ENCODE peak calls at places on chromosomes 3 and 15, in four cellular contexts. P is HFFc6, L is GM12864, A is activated B cell treated with CpG ODN at 0.5 μM for 24 hours. Y is an unnamed sample.
A peak's percentile ranks its signal among the peaks of the same experiment; 100 is the strongest.

GRCh38 chr15:43521419-43521818 is 4.0 kb downstream of the MAP1A start:
- DNase-seq in A (no peak), L (no peak), P (no peak), Y (no peak)

GRCh38 chr3:76724706-76725105 is 315.2 kb upstream of the ROBO2 start:
- DNase-seq in A (no peak), P (no peak), L (no peak), Y (no peak)

GRCh38 chr3:134846943-134847342 is 51.9 kb downstream of the EPHB1 start:
- DNase-seq in A (no peak), P (peak; percentile 79), L (no peak), Y (no peak)

GRCh38 chr15:57196865-57197264 is 179.4 kb upstream of the CGNL1 start:
- DNase-seq in P (no peak), L (no peak), A (no peak), Y (no peak)

GRCh38 chr3:45187597-45188210 is 38.4 kb downstream of the TMEM158 start:
- DNase-seq in A (no peak), P (no peak), L (no peak), Y (no peak)

GRCh38 chr3:32797776-32798175 is 20.0 kb upstream of the TRIM71 start:
- DNase-seq in A (no peak), L (no peak), P (peak; percentile 41), Y (no peak)

GRCh38 chr15:55799287-55800212 is 56.6 kb upstream of the PRTG start:
- DNase-seq in L (peak; percentile 12), P (peak; percentile 11), A (no peak), Y (no peak)

GRCh38 chr3:37075955-37076354 is 82.6 kb downstream of the MLH1 start:
- DNase-seq in L (no peak), A (no peak), P (no peak), Y (no peak)

GRCh38 chr3:101944308-101944707 is 95.0 kb downstream of the NFKBIZ start:
- DNase-seq in P (no peak), A (no peak), L (no peak), Y (no peak)

GRCh38 chr3:87375231-87375682 is 98.9 kb upstream of the POU1F1 start:
- DNase-seq in A (no peak), L (no peak), P (no peak), Y (no peak)

GRCh38 chr3:53243165-53243564 is 12.7 kb downstream of the TKT start:
- DNase-seq in P (peak; percentile 87), A (no peak), L (no peak), Y (no peak)

GRCh38 chr3:194042947-194043346 is 93.0 kb upstream of the HES1 start:
- DNase-seq in P (peak; percentile 48), A (no peak), L (no peak), Y (no peak)

GRCh38 chr15:65304393-65305143 is at the start of gene RNU5B-1:
- DNase-seq in P (peak; percentile 100), L (peak; percentile 94), A (peak; percentile 71), Y (no peak)

GRCh38 chr15:39235084-39235795 is 345.6 kb upstream of the THBS1 start:
- DNase-seq in L (no peak), P (peak; percentile 77), A (no peak), Y (no peak)

GRCh38 chr3:141412087-141412935 is 44.0 kb downstream of the ZBTB38 start:
- DNase-seq in A (no peak), L (no peak), P (peak; percentile 94), Y (peak; percentile 8)

GRCh38 chr15:88617790-88618189 is 3.4 kb upstream of the AEN start:
- DNase-seq in A (no peak), P (no peak), L (no peak), Y (no peak)

GRCh38 chr15:81449836-81450474 is 75.9 kb upstream of the TMC3 start:
- DNase-seq in P (no peak), A (no peak), L (no peak), Y (no peak)

GRCh38 chr3:157063926-157064325 is 96.0 kb downstream of the CCNL1 start:
- DNase-seq in P (no peak), A (no peak), L (no peak), Y (no peak)

GRCh38 chr3:62621171-62621570 is 247.8 kb upstream of the FEZF2 start:
- DNase-seq in L (no peak), A (no peak), P (no peak), Y (no peak)

GRCh38 chr3:62625278-62625677 is 249.9 kb downstream of the CADPS start:
- DNase-seq in L (no peak), P (no peak), A (no peak), Y (no peak)

DNA sequence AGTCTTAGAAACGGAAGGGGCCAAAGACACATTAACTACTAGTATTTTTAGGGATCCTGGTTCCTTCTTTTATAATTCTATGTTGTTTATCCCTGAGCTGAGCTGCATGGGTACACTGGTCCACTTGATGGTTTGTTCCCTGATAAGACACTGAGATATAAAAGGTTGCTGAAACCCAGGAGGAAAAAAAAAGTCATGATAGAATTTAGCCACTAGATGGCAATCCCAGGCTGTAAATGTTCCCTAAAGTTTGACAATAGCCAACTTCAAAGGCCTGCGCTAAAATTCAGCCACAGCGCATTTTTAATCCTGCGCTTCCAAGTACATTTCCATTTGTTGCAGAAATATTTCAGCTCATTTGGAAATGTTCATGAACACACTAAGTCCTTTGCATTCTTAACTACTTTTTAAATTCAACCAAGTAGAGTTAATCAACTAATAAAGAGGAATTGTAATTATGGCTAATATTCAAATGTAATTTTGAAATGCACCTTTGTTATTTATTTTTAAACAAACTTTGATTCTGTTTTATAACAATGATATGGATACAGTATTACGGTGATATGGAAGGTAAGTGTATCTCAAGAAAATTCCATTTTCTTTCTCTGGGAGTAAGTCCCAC is 249.3 kb upstream of the FEZF2 start:
- DNase-seq in P (peak; percentile 44), A (no peak), L (peak; percentile 15), Y (no peak)
- TF ChIP-seq CTCF in P (peak; percentile 86), A (no peak), L (peak; percentile 58), Y (peak; percentile 51)

GRCh38 chr3:71456155-71456554 is 127.4 kb downstream of the FOXP1 start:
- DNase-seq in A (no peak), L (no peak), P (no peak), Y (no peak)
- TF ChIP-seq CTCF in A (no peak), L (no peak), P (peak; percentile 30), Y (no peak)

GRCh38 chr15:101256756-101257155 is 4.9 kb upstream of the CHSY1 start:
- DNase-seq in L (no peak), P (no peak), A (no peak), Y (no peak)
- TF ChIP-seq CTCF in L (peak; percentile 51), P (peak; percentile 71), A (no peak), Y (no peak)

GRCh38 chr15:82835391-82835917 is 26.0 kb downstream of the WHAMM start:
- DNase-seq in A (no peak), L (no peak), P (no peak), Y (no peak)

GRCh38 chr15:82833283-82833682 is 23.9 kb downstream of the WHAMM start:
- DNase-seq in P (no peak), L (no peak), A (no peak), Y (no peak)

GRCh38 chr15:82830427-82831173 is 21.2 kb downstream of the WHAMM start:
- DNase-seq in P (no peak), L (no peak), A (no peak), Y (no peak)

GRCh38 chr15:82831894-82832600 is 22.6 kb downstream of the WHAMM start:
- DNase-seq in P (no peak), L (no peak), A (no peak), Y (no peak)

GRCh38 chr15:82832601-82833209 is 23.3 kb downstream of the WHAMM start:
- DNase-seq in P (peak; percentile 93), A (no peak), L (no peak), Y (no peak)
- TF ChIP-seq CTCF in P (peak; percentile 46), A (no peak), L (no peak), Y (no peak)

DNA sequence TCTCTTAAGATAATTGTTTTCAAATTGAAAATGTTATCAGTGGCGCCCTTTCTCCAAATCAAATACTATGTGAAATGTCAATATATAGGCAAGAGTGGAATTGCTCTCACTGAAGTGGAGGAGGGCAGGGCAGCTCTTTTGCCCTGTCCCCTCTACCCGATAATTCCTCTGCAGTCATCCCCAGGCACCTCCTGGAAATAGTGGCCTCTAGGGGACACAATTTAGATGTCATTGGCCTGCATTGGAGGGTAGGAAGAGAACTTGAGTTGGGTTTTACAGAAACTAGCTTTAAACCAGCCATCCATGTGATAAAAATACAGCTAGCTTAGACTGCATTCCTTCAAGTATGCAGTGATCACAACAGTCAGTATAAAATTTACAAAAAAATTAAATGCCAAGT is 288.9 kb downstream of the EDEM1 start:
- DNase-seq in L (no peak), P (no peak), A (no peak), Y (no peak)
- TF ChIP-seq CTCF in L (no peak), P (no peak), A (no peak), Y (no peak)

GRCh38 chr15:48877630-48878595 is at the start of gene EID1:
- DNase-seq in P (peak; percentile 90), A (peak; percentile 90), L (peak; percentile 83), Y (peak; percentile 44)
- TF ChIP-seq CTCF in P (no peak), A (no peak), L (no peak), Y (no peak)

Y was measured in esophagus squamous epithelium.